ENCODE peak calls at places on chromosome 22, in six cellular contexts. One of them, this sample, is unnamed.

GRCh38 chr22:28605362-28605761 is 74.3 kb downstream of the TTC28 start:
- DNase-seq in astrocyte: no peak
- DNase-seq in dorsolateral prefrontal cortex: no peak
- DNase-seq in cardiac muscle cell: no peak
- DNase-seq in neural progenitor cell: no peak
- DNase-seq in cardiac fibroblast: no peak
- DNase-seq in this sample: no peak

GRCh38 chr22:27836181-27836580 is 34.6 kb upstream of the MN1 start:
- DNase-seq in cardiac fibroblast: no peak
- DNase-seq in cardiac muscle cell: no peak
- DNase-seq in neural progenitor cell: no peak
- DNase-seq in astrocyte: no peak
- DNase-seq in dorsolateral prefrontal cortex: no peak
- DNase-seq in this sample: peak

GRCh38 chr22:30212996-30213441 is 33.5 kb downstream of the LIF start:
- DNase-seq in cardiac muscle cell: no peak
- DNase-seq in neural progenitor cell: no peak
- DNase-seq in astrocyte: no peak
- DNase-seq in dorsolateral prefrontal cortex: no peak
- DNase-seq in cardiac fibroblast: no peak
- DNase-seq in this sample: no peak

GRCh38 chr22:29693151-29693550 is 26.7 kb upstream of the CABP7 start:
- DNase-seq in dorsolateral prefrontal cortex: no peak
- DNase-seq in neural progenitor cell: no peak
- DNase-seq in cardiac fibroblast: no peak
- DNase-seq in cardiac muscle cell: no peak
- DNase-seq in astrocyte: no peak
- DNase-seq in this sample: no peak

GRCh38 chr22:50016308-50016987 is 3.9 kb upstream of the IL17REL start:
- DNase-seq in astrocyte: no peak
- DNase-seq in dorsolateral prefrontal cortex: no peak
- DNase-seq in cardiac muscle cell: no peak
- DNase-seq in neural progenitor cell: peak
- DNase-seq in cardiac fibroblast: no peak
- DNase-seq in this sample: peak

GRCh38 chr22:25987948-25988347 is 181.3 kb upstream of the SEZ6L start:
- DNase-seq in cardiac muscle cell: no peak
- DNase-seq in cardiac fibroblast: no peak
- DNase-seq in neural progenitor cell: no peak
- DNase-seq in dorsolateral prefrontal cortex: no peak
- DNase-seq in astrocyte: no peak
- DNase-seq in this sample: no peak

GRCh38 chr22:29628982-29629381 is 25.5 kb downstream of the NF2 start:
- DNase-seq in neural progenitor cell: no peak
- DNase-seq in cardiac fibroblast: no peak
- DNase-seq in astrocyte: no peak
- DNase-seq in dorsolateral prefrontal cortex: no peak
- DNase-seq in cardiac muscle cell: no peak
- DNase-seq in this sample: no peak

GRCh38 chr22:28019360-28019759 is 100.3 kb upstream of the PITPNB start:
- DNase-seq in dorsolateral prefrontal cortex: no peak
- DNase-seq in astrocyte: peak
- DNase-seq in neural progenitor cell: no peak
- DNase-seq in cardiac muscle cell: no peak
- DNase-seq in cardiac fibroblast: no peak
- DNase-seq in this sample: peak

GRCh38 chr22:24957043-24957442 is 4.5 kb downstream of the KIAA1671 start:
- DNase-seq in cardiac muscle cell: no peak
- DNase-seq in dorsolateral prefrontal cortex: no peak
- DNase-seq in astrocyte: no peak
- DNase-seq in neural progenitor cell: no peak
- DNase-seq in cardiac fibroblast: no peak
- DNase-seq in this sample: no peak

GRCh38 chr22:28958611-28959010 is 75.2 kb downstream of the ZNRF3 start:
- DNase-seq in neural progenitor cell: no peak
- DNase-seq in cardiac muscle cell: no peak
- DNase-seq in cardiac fibroblast: peak
- DNase-seq in dorsolateral prefrontal cortex: no peak
- DNase-seq in astrocyte: peak
- DNase-seq in this sample: no peak

GRCh38 chr22:43396934-43397457 is 14.8 kb upstream of the MPPED1 start:
- DNase-seq in cardiac muscle cell: no peak
- DNase-seq in dorsolateral prefrontal cortex: no peak
- DNase-seq in neural progenitor cell: no peak
- DNase-seq in astrocyte: no peak
- DNase-seq in cardiac fibroblast: no peak
- DNase-seq in this sample: no peak

GRCh38 chr22:22342697-22343602 is 98.4 kb downstream of the VPREB1 start:
- DNase-seq in dorsolateral prefrontal cortex: no peak
- DNase-seq in cardiac fibroblast: peak
- DNase-seq in cardiac muscle cell: peak
- DNase-seq in neural progenitor cell: peak
- DNase-seq in astrocyte: no peak
- DNase-seq in this sample: no peak

GRCh38 chr22:33906954-33907353 is 13.3 kb downstream of the LARGE1 start:
- DNase-seq in cardiac muscle cell: no peak
- DNase-seq in cardiac fibroblast: no peak
- DNase-seq in dorsolateral prefrontal cortex: no peak
- DNase-seq in astrocyte: no peak
- DNase-seq in neural progenitor cell: no peak
- DNase-seq in this sample: no peak

GRCh38 chr22:50189849-50190181 is 4.1 kb downstream of the TRABD start:
- DNase-seq in cardiac muscle cell: no peak
- DNase-seq in neural progenitor cell: no peak
- DNase-seq in astrocyte: no peak
- DNase-seq in dorsolateral prefrontal cortex: no peak
- DNase-seq in cardiac fibroblast: no peak
- DNase-seq in this sample: no peak

GRCh38 chr22:41237707-41238569 is 2.8 kb downstream of the CHADL start:
- DNase-seq in cardiac muscle cell: peak
- DNase-seq in astrocyte: no peak
- DNase-seq in dorsolateral prefrontal cortex: no peak
- DNase-seq in neural progenitor cell: peak
- DNase-seq in cardiac fibroblast: peak
- DNase-seq in this sample: peak

GRCh38 chr22:42967933-42968332 is 47.0 kb downstream of the PACSIN2 start:
- DNase-seq in cardiac muscle cell: no peak
- DNase-seq in cardiac fibroblast: no peak
- DNase-seq in neural progenitor cell: no peak
- DNase-seq in dorsolateral prefrontal cortex: peak
- DNase-seq in astrocyte: no peak
- DNase-seq in this sample: peak

GRCh38 chr22:49372530-49373288 is 455.0 kb downstream of the BRD1 start:
- DNase-seq in neural progenitor cell: peak
- DNase-seq in astrocyte: no peak
- DNase-seq in dorsolateral prefrontal cortex: peak
- DNase-seq in cardiac fibroblast: no peak
- DNase-seq in cardiac muscle cell: peak
- DNase-seq in this sample: no peak

GRCh38 chr22:33431300-33431699 is 373.1 kb upstream of the SYN3 start:
- DNase-seq in astrocyte: no peak
- DNase-seq in dorsolateral prefrontal cortex: no peak
- DNase-seq in cardiac muscle cell: no peak
- DNase-seq in cardiac fibroblast: no peak
- DNase-seq in neural progenitor cell: no peak
- DNase-seq in this sample: no peak

DNA sequence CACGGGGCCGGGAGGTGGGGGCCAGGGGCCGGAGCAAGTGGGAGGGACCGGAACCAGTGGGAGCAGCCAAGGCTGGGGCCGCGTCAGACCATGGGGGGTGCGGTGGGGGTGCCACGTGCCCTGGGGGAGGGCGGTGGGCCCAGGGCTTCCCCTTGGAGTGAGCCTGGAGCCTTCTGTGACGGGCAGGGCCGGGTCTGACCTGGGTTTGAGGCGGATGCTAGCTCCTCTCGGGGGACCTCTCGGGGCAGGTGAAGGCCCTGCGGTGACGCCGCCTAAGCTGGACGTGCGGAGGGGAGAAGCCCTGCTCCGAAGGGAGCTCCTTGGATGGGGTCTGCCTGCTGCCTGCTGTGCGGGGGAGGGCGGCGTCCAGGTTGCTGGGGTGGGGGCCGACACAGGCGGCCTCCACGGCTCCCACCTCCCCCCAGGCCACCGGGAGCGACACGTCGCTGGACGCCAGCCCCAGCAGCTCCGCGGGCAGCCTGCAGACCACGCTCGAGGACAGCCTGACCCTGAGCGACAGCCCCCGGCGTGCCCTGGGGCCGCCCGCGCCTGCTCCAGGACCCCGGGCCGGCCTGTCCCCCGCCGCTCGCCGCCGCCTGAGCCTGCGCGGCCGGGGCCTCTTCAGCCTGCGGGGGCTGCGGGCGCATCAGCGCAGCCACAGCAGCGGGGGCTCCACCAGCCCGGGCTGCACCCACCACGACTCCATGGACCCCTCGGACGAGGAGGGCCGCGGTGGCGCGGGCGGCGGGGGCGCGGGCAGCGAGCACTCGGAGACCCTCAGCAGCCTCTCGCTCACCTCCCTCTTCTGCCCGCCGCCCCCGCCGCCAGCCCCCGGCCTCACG is 115.0 kb downstream of the CACNA1I start:
- DNase-seq in cardiac muscle cell: no peak
- DNase-seq in astrocyte: no peak
- DNase-seq in cardiac fibroblast: no peak
- DNase-seq in dorsolateral prefrontal cortex: no peak
- DNase-seq in neural progenitor cell: no peak
- DNase-seq in this sample: no peak
- H3K4me3 ChIP-seq in cardiac muscle cell: no peak
- H3K4me3 ChIP-seq in astrocyte: no peak
- H3K4me3 ChIP-seq in cardiac fibroblast: no peak
- H3K4me3 ChIP-seq in dorsolateral prefrontal cortex: no peak
- H3K4me3 ChIP-seq in neural progenitor cell: no peak
- H3K4me3 ChIP-seq in this sample: no peak

GRCh38 chr22:37148742-37149665 is 712 bp downstream of the IL2RB start:
- DNase-seq in cardiac fibroblast: no peak
- DNase-seq in dorsolateral prefrontal cortex: no peak
- DNase-seq in cardiac muscle cell: no peak
- DNase-seq in astrocyte: no peak
- DNase-seq in neural progenitor cell: no peak
- DNase-seq in this sample: no peak

GRCh38 chr22:37145415-37146385 is 4.0 kb downstream of the IL2RB start:
- DNase-seq in cardiac muscle cell: no peak
- DNase-seq in dorsolateral prefrontal cortex: no peak
- DNase-seq in astrocyte: no peak
- DNase-seq in cardiac fibroblast: no peak
- DNase-seq in neural progenitor cell: no peak
- DNase-seq in this sample: no peak

GRCh38 chr22:37147186-37147990 is 2.3 kb downstream of the IL2RB start:
- DNase-seq in astrocyte: no peak
- DNase-seq in dorsolateral prefrontal cortex: no peak
- DNase-seq in cardiac fibroblast: no peak
- DNase-seq in neural progenitor cell: no peak
- DNase-seq in cardiac muscle cell: no peak
- DNase-seq in this sample: no peak

GRCh38 chr22:37148031-37148651 is 1.6 kb downstream of the IL2RB start:
- DNase-seq in astrocyte: no peak
- DNase-seq in neural progenitor cell: no peak
- DNase-seq in cardiac muscle cell: no peak
- DNase-seq in dorsolateral prefrontal cortex: no peak
- DNase-seq in cardiac fibroblast: no peak
- DNase-seq in this sample: no peak

GRCh38 chr22:37146507-37147180 is 3.1 kb downstream of the IL2RB start:
- DNase-seq in astrocyte: no peak
- DNase-seq in dorsolateral prefrontal cortex: no peak
- DNase-seq in cardiac muscle cell: no peak
- DNase-seq in neural progenitor cell: no peak
- DNase-seq in cardiac fibroblast: no peak
- DNase-seq in this sample: no peak
- H3K4me3 ChIP-seq in astrocyte: no peak
- H3K4me3 ChIP-seq in dorsolateral prefrontal cortex: no peak
- H3K4me3 ChIP-seq in cardiac muscle cell: no peak
- H3K4me3 ChIP-seq in neural progenitor cell: no peak
- H3K4me3 ChIP-seq in cardiac fibroblast: no peak
- H3K4me3 ChIP-seq in this sample: no peak

DNA sequence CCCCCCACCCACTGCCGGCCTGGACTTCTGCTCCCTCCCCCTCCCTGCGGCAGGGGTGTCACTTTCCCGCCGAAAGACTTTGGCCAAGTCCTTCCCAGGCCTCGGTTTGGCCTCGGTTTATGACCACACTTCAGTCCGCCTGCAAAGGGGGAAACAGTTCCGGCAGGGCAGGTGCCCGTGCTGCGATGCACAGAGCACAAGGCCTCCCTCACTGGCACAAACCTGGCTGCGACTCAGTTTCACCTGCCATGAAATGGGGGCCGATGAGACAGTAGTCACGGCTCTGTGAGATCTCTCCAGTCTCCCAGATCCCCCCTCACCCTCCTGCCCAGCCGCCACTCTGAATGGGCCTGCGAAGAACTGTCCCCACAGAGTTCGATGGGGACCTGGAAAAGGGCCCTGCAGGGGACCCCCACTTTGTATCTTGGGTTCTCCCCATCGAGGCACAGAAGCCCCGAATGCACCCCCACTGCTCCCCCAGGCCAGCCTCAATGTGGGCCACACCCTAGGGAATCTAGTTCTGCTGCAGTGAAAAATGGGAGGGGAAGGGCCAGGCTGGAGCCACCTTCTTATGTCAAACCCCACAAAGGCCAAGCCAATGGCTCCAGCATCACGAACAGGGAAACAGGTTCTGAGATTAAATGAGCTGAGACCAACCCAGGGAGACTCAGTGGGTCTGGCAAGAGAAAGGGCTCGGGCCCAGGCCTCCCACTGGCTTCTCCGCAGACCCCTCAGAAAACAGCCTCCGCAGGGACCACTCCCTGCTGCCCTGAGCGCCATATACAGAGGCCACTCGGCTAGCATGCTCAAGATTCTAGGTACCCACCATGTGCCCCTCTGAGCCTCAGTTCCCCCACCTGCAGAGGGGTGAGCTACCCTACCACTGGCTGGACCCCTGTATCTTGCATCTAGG is 29.0 kb downstream of the ARVCF start:
- DNase-seq in cardiac fibroblast: no peak
- DNase-seq in dorsolateral prefrontal cortex: no peak
- DNase-seq in neural progenitor cell: no peak
- DNase-seq in astrocyte: no peak
- DNase-seq in cardiac muscle cell: no peak
- DNase-seq in this sample: no peak
- H3K4me3 ChIP-seq in cardiac fibroblast: no peak
- H3K4me3 ChIP-seq in dorsolateral prefrontal cortex: no peak
- H3K4me3 ChIP-seq in neural progenitor cell: no peak
- H3K4me3 ChIP-seq in astrocyte: no peak
- H3K4me3 ChIP-seq in cardiac muscle cell: no peak
- H3K4me3 ChIP-seq in this sample: peak

GRCh38 chr22:23481369-23481768 is 98.7 kb downstream of the IGLL1 start:
- DNase-seq in cardiac fibroblast: no peak
- DNase-seq in neural progenitor cell: no peak
- DNase-seq in cardiac muscle cell: no peak
- DNase-seq in dorsolateral prefrontal cortex: no peak
- DNase-seq in astrocyte: no peak
- DNase-seq in this sample: no peak

GRCh38 chr22:23485490-23485889 is 94.6 kb downstream of the IGLL1 start:
- DNase-seq in astrocyte: no peak
- DNase-seq in cardiac muscle cell: no peak
- DNase-seq in cardiac fibroblast: no peak
- DNase-seq in neural progenitor cell: no peak
- DNase-seq in dorsolateral prefrontal cortex: no peak
- DNase-seq in this sample: no peak

DNA sequence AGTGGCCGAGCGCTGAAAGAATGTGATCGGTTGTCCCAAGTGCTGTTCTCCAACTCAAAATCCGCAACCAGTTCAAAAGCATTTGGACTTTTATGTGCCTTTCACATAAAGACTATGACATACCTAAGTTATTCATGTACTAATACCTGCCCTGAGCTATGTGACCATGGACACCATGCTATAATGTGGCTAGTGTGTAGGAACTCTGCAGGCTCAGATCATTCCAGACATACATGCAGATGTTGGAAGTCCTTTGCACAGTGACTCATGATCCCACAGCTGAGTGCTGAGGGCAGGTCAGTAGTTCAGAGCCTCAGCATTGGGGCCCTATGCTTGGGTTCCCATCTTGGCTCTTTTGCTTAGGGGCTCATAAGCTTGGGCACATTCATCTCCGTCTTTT is 95.4 kb downstream of the IGLL1 start:
- DNase-seq in cardiac muscle cell: no peak
- DNase-seq in dorsolateral prefrontal cortex: no peak
- DNase-seq in neural progenitor cell: no peak
- DNase-seq in astrocyte: no peak
- DNase-seq in cardiac fibroblast: no peak
- DNase-seq in this sample: no peak
- H3K4me3 ChIP-seq in cardiac muscle cell: no peak
- H3K4me3 ChIP-seq in dorsolateral prefrontal cortex: no peak
- H3K4me3 ChIP-seq in neural progenitor cell: no peak
- H3K4me3 ChIP-seq in astrocyte: no peak
- H3K4me3 ChIP-seq in cardiac fibroblast: no peak
- H3K4me3 ChIP-seq in this sample: no peak

This sample was measured in sigmoid colon.